ENCODE peak calls at places on chromosomes 16 and 17, in six cellular contexts. K is chondrocyte; U is NCI-H1092 treated with DMSO at 0.1 percent for 48 hours; P is iris pigment epithelial cell; V is stimulated activated CD4-positive, alpha-beta T cell treated with anti-CD3 and anti-CD28 coated beads, Interleukin-1b, Interleukin-23, amount 100 ng/mL, for 1 hour; N is Kasumi-1. L is an unnamed sample.

GRCh38 chr17:15947331-15947730 is 2.4 kb downstream of the ADORA2B start:
- DNase-seq in K (no peak), U (no peak), P (peak; percentile 47), V (no peak), N (no peak), L (no peak)

GRCh38 chr17:4944554-4945175 is 3.7 kb downstream of the PFN1 start:
- DNase-seq in K (no peak), U (no peak), P (no peak), V (no peak), N (no peak), L (no peak)

GRCh38 chr17:47239663-47240374 is 13.8 kb upstream of the ITGB3 start:
- DNase-seq in K (no peak), U (peak; percentile 23), P (peak; percentile 94), V (no peak), N (peak; percentile 83), L (peak; percentile 99)

GRCh38 chr16:58197314-58198012 is 443 bp downstream of the CSNK2A2 start:
- DNase-seq in K (no peak), U (peak; percentile 3), P (no peak), V (no peak), N (no peak), L (no peak)

GRCh38 chr17:15306406-15306970 is 34.9 kb downstream of the TEKT3 start:
- DNase-seq in K (no peak), U (no peak), P (peak; percentile 27), V (no peak), N (no peak), L (no peak)

GRCh38 chr16:534089-534635 is 6.7 kb downstream of the CAPN15 start:
- DNase-seq in K (no peak), U (no peak), P (no peak), V (no peak), N (no peak), L (no peak)

GRCh38 chr16:55876854-55877253 is 1.7 kb upstream of the CES5A start:
- DNase-seq in K (no peak), U (no peak), P (no peak), V (no peak), N (no peak), L (no peak)

GRCh38 chr17:9928601-9929341 is 23.7 kb upstream of the RCVRN start:
- DNase-seq in K (no peak), U (no peak), P (peak; percentile 83), V (no peak), N (no peak), L (peak; percentile 67)

GRCh38 chr16:23082161-23082788 is 67.0 kb downstream of the USP31 start:
- DNase-seq in K (no peak), U (peak; percentile 31), P (no peak), V (no peak), N (no peak), L (no peak)

GRCh38 chr17:19303367-19303776 is 59.2 kb downstream of the B9D1 start:
- DNase-seq in K (no peak), U (no peak), P (no peak), V (no peak), N (no peak), L (no peak)

GRCh38 chr17:54901230-54901847 is 687 bp downstream of the TOM1L1 start:
- DNase-seq in K (no peak), U (peak; percentile 41), P (no peak), V (no peak), N (no peak), L (no peak)

GRCh38 chr16:11994187-11995119 is 17.9 kb downstream of the SNX29 start:
- DNase-seq in K (no peak), U (no peak), P (peak; percentile 18), V (no peak), N (peak; percentile 26), L (no peak)

GRCh38 chr16:15644306-15644961 is 1.5 kb upstream of the MARF1 start:
- DNase-seq in K (no peak), U (no peak), P (peak; percentile 38), V (no peak), N (no peak), L (no peak)

GRCh38 chr17:386145-386876 is 33.7 kb upstream of the RPH3AL start:
- DNase-seq in K (no peak), U (peak; percentile 3), P (peak; percentile 34), V (peak; percentile 58), N (no peak), L (peak; percentile 61)

GRCh38 chr17:1124238-1124699 is 55.5 kb downstream of the ABR start:
- DNase-seq in K (no peak), U (peak; percentile 23), P (no peak), V (no peak), N (no peak), L (no peak)

GRCh38 chr16:89412811-89413210 is 77.5 kb downstream of the ANKRD11 start:
- DNase-seq in K (no peak), U (no peak), P (no peak), V (no peak), N (no peak), L (no peak)

GRCh38 chr17:39699818-39700147 is at the start of gene ERBB2:
- DNase-seq in K (no peak), U (no peak), P (peak; percentile 85), V (no peak), N (no peak), L (peak; percentile 64)

GRCh38 chr17:82696916-82697807 is 1.3 kb downstream of the RAB40B start:
- DNase-seq in K (peak; percentile 89), U (peak; percentile 10), P (peak; percentile 20), V (no peak), N (no peak), L (no peak)

GRCh38 chr17:79984877-79985276 is 50.8 kb downstream of the TBC1D16 start:
- DNase-seq in K (peak; percentile 44), U (no peak), P (no peak), V (no peak), N (no peak), L (no peak)

GRCh38 chr16:3793161-3793576 is 75.8 kb upstream of the TRAP1 start:
- DNase-seq in K (no peak), U (no peak), P (no peak), V (no peak), N (no peak), L (no peak)

GRCh38 chr17:78737332-78737731 is 44.7 kb downstream of the CYTH1 start:
- DNase-seq in K (no peak), U (no peak), P (peak; percentile 77), V (no peak), N (no peak), L (no peak)

GRCh38 chr16:9340402-9341095 is 249.1 kb downstream of the HAPSTR1 start:
- DNase-seq in K (no peak), U (no peak), P (no peak), V (no peak), N (no peak), L (no peak)

GRCh38 chr16:67199808-67200198 is 872 bp downstream of the ELMO3 start:
- DNase-seq in K (no peak), U (no peak), P (no peak), V (no peak), N (no peak), L (no peak)

GRCh38 chr16:87318158-87318644 is 1.0 kb upstream of the C16orf95 start:
- DNase-seq in K (no peak), U (peak; percentile 46), P (peak; percentile 18), V (no peak), N (no peak), L (no peak)

GRCh38 chr17:35847633-35848373 is 20.9 kb downstream of the HEATR9 start:
- DNase-seq in K (no peak), U (no peak), P (no peak), V (no peak), N (no peak), L (no peak)

GRCh38 chr17:31877341-31877740 is 18.3 kb upstream of the COPRS start:
- DNase-seq in K (no peak), U (no peak), P (peak; percentile 23), V (no peak), N (no peak), L (no peak)

GRCh38 chr17:44134752-44135568 is 6.8 kb upstream of the HROB start:
- DNase-seq in K (no peak), U (no peak), P (no peak), V (no peak), N (no peak), L (no peak)

GRCh38 chr17:15659663-15660062 is 24.4 kb downstream of the TRIM16 start:
- DNase-seq in K (no peak), U (no peak), P (no peak), V (no peak), N (no peak), L (peak; percentile 82)

GRCh38 chr17:50668025-50668837 is 33.5 kb downstream of the ABCC3 start:
- DNase-seq in K (no peak), U (no peak), P (peak; percentile 50), V (no peak), N (no peak), L (peak; percentile 45)

GRCh38 chr17:32609085-32609484 is 122.3 kb downstream of the CDK5R1 start:
- DNase-seq in K (no peak), U (no peak), P (no peak), V (peak; percentile 28), N (peak; percentile 56), L (no peak)

GRCh38 chr17:1107777-1108559 is 71.8 kb downstream of the ABR start:
- DNase-seq in K (no peak), U (no peak), P (no peak), V (no peak), N (no peak), L (no peak)

GRCh38 chr16:12853972-12854371 is 47.4 kb upstream of the SHISA9 start:
- DNase-seq in K (no peak), U (no peak), P (no peak), V (no peak), N (no peak), L (no peak)

GRCh38 chr17:27244481-27245223 is 49.3 kb upstream of the WSB1 start:
- DNase-seq in K (no peak), U (no peak), P (peak; percentile 98), V (no peak), N (peak; percentile 95), L (no peak)

GRCh38 chr17:19975601-19976000 is 2.0 kb downstream of the AKAP10 start:
- DNase-seq in K (no peak), U (no peak), P (no peak), V (no peak), N (no peak), L (no peak)

GRCh38 chr16:84454611-84455010 is 49.8 kb downstream of the MEAK7 start:
- DNase-seq in K (peak; percentile 79), U (no peak), P (no peak), V (no peak), N (no peak), L (no peak)

L was measured in SJSA1.